ENCODE peak calls at places on chromosomes 3 and 15, in seven cellular contexts. One of them, this sample, is unnamed.

GRCh38 chr3:129180461-129180860 is 3.2 kb downstream of the CNBP start:
- DNase-seq in stimulated activated CD4-positive, alpha-beta T cell treated with anti-CD3 and anti-CD28 coated beads, Interleukin-15, amount 100 ng/mL, for 24 hours: no peak
- DNase-seq in NCI-H2081: peak
- DNase-seq in left cardiac atrium: no peak
- DNase-seq in tibial artery: no peak
- DNase-seq in KG1: no peak
- DNase-seq in heart left ventricle: no peak
- DNase-seq in this sample: no peak

GRCh38 chr3:134361162-134361831 is 12.9 kb downstream of the AMOTL2 start:
- DNase-seq in NCI-H2081: no peak
- DNase-seq in stimulated activated CD4-positive, alpha-beta T cell treated with anti-CD3 and anti-CD28 coated beads, Interleukin-15, amount 100 ng/mL, for 24 hours: no peak
- DNase-seq in heart left ventricle: peak
- DNase-seq in KG1: no peak
- DNase-seq in tibial artery: peak
- DNase-seq in left cardiac atrium: peak
- DNase-seq in this sample: no peak

GRCh38 chr3:185717121-185717520 is 107.7 kb downstream of the IGF2BP2 start:
- DNase-seq in stimulated activated CD4-positive, alpha-beta T cell treated with anti-CD3 and anti-CD28 coated beads, Interleukin-15, amount 100 ng/mL, for 24 hours: no peak
- DNase-seq in heart left ventricle: no peak
- DNase-seq in left cardiac atrium: no peak
- DNase-seq in tibial artery: no peak
- DNase-seq in KG1: no peak
- DNase-seq in NCI-H2081: no peak
- DNase-seq in this sample: no peak

GRCh38 chr3:100753846-100754245 is 44.6 kb downstream of the TFG start:
- DNase-seq in stimulated activated CD4-positive, alpha-beta T cell treated with anti-CD3 and anti-CD28 coated beads, Interleukin-15, amount 100 ng/mL, for 24 hours: no peak
- DNase-seq in KG1: no peak
- DNase-seq in NCI-H2081: no peak
- DNase-seq in tibial artery: no peak
- DNase-seq in left cardiac atrium: no peak
- DNase-seq in heart left ventricle: no peak
- DNase-seq in this sample: no peak

GRCh38 chr15:66670698-66671580 is 31.1 kb upstream of the SMAD6 start:
- DNase-seq in left cardiac atrium: no peak
- DNase-seq in heart left ventricle: no peak
- DNase-seq in NCI-H2081: peak
- DNase-seq in tibial artery: no peak
- DNase-seq in stimulated activated CD4-positive, alpha-beta T cell treated with anti-CD3 and anti-CD28 coated beads, Interleukin-15, amount 100 ng/mL, for 24 hours: no peak
- DNase-seq in KG1: no peak
- DNase-seq in this sample: peak

GRCh38 chr3:48565591-48566400 is 2.2 kb upstream of the UCN2 start:
- DNase-seq in left cardiac atrium: no peak
- DNase-seq in heart left ventricle: no peak
- DNase-seq in tibial artery: no peak
- DNase-seq in KG1: no peak
- DNase-seq in stimulated activated CD4-positive, alpha-beta T cell treated with anti-CD3 and anti-CD28 coated beads, Interleukin-15, amount 100 ng/mL, for 24 hours: peak
- DNase-seq in NCI-H2081: no peak
- DNase-seq in this sample: no peak

GRCh38 chr15:93497256-93497655 is 408.2 kb upstream of the RGMA start:
- DNase-seq in tibial artery: no peak
- DNase-seq in left cardiac atrium: no peak
- DNase-seq in stimulated activated CD4-positive, alpha-beta T cell treated with anti-CD3 and anti-CD28 coated beads, Interleukin-15, amount 100 ng/mL, for 24 hours: no peak
- DNase-seq in NCI-H2081: no peak
- DNase-seq in KG1: no peak
- DNase-seq in heart left ventricle: no peak
- DNase-seq in this sample: no peak

GRCh38 chr3:153209596-153209995 is 47.6 kb downstream of the RAP2B start:
- DNase-seq in left cardiac atrium: peak
- DNase-seq in tibial artery: no peak
- DNase-seq in heart left ventricle: peak
- DNase-seq in KG1: no peak
- DNase-seq in NCI-H2081: no peak
- DNase-seq in stimulated activated CD4-positive, alpha-beta T cell treated with anti-CD3 and anti-CD28 coated beads, Interleukin-15, amount 100 ng/mL, for 24 hours: no peak
- DNase-seq in this sample: peak

GRCh38 chr3:79767953-79768282 is at the start of gene ROBO1:
- DNase-seq in stimulated activated CD4-positive, alpha-beta T cell treated with anti-CD3 and anti-CD28 coated beads, Interleukin-15, amount 100 ng/mL, for 24 hours: no peak
- DNase-seq in tibial artery: no peak
- DNase-seq in KG1: no peak
- DNase-seq in left cardiac atrium: no peak
- DNase-seq in heart left ventricle: no peak
- DNase-seq in NCI-H2081: no peak
- DNase-seq in this sample: no peak

GRCh38 chr3:188396251-188396650 is 242.3 kb downstream of the LPP start:
- DNase-seq in stimulated activated CD4-positive, alpha-beta T cell treated with anti-CD3 and anti-CD28 coated beads, Interleukin-15, amount 100 ng/mL, for 24 hours: no peak
- DNase-seq in NCI-H2081: no peak
- DNase-seq in KG1: no peak
- DNase-seq in heart left ventricle: no peak
- DNase-seq in left cardiac atrium: no peak
- DNase-seq in tibial artery: no peak
- DNase-seq in this sample: no peak

GRCh38 chr3:158434412-158435038 is 136.5 kb upstream of the MLF1 start:
- DNase-seq in left cardiac atrium: peak
- DNase-seq in stimulated activated CD4-positive, alpha-beta T cell treated with anti-CD3 and anti-CD28 coated beads, Interleukin-15, amount 100 ng/mL, for 24 hours: peak
- DNase-seq in tibial artery: peak
- DNase-seq in KG1: peak
- DNase-seq in NCI-H2081: peak
- DNase-seq in heart left ventricle: peak
- DNase-seq in this sample: peak

GRCh38 chr3:9398715-9399708 is 1.6 kb downstream of the SETD5 start:
- DNase-seq in stimulated activated CD4-positive, alpha-beta T cell treated with anti-CD3 and anti-CD28 coated beads, Interleukin-15, amount 100 ng/mL, for 24 hours: peak
- DNase-seq in heart left ventricle: no peak
- DNase-seq in NCI-H2081: peak
- DNase-seq in tibial artery: no peak
- DNase-seq in KG1: peak
- DNase-seq in left cardiac atrium: no peak
- DNase-seq in this sample: peak

This sample was measured in body of pancreas.